ENCODE peak calls at places on chromosomes 13 and 19, in ten cellular contexts. One of them, this sample, is unnamed.
A peak's percentile ranks its signal among the peaks of the same experiment; 100 is the strongest.

GRCh38 chr13:44967656-44968451 is 21.4 kb downstream of the NUFIP1 start:
- DNase-seq in upper lobe of right lung: no peak
- DNase-seq in heart right ventricle: no peak
- DNase-seq in psoas muscle: no peak
- DNase-seq in Peyer's patch: no peak
- DNase-seq in left lung: no peak
- DNase-seq in tibial nerve: no peak
- DNase-seq in spleen: no peak
- DNase-seq in heart left ventricle: no peak
- DNase-seq in aorta: no peak
- DNase-seq in this sample: no peak

GRCh38 chr19:36418287-36419001 is at the start of gene ZFP82:
- DNase-seq in upper lobe of right lung: peak; percentile 91
- DNase-seq in heart right ventricle: peak; percentile 86
- DNase-seq in psoas muscle: peak; percentile 86
- DNase-seq in Peyer's patch: peak; percentile 86
- DNase-seq in left lung: peak; percentile 92
- DNase-seq in tibial nerve: peak; percentile 50
- DNase-seq in spleen: peak; percentile 94
- DNase-seq in heart left ventricle: peak; percentile 89
- DNase-seq in aorta: peak; percentile 93
- DNase-seq in this sample: peak; percentile 64

GRCh38 chr13:80436571-80437169 is 95.7 kb upstream of the SPRY2 start:
- DNase-seq in upper lobe of right lung: no peak
- DNase-seq in heart right ventricle: peak; percentile 39
- DNase-seq in psoas muscle: peak; percentile 30
- DNase-seq in Peyer's patch: no peak
- DNase-seq in left lung: no peak
- DNase-seq in tibial nerve: peak; percentile 25
- DNase-seq in spleen: no peak
- DNase-seq in heart left ventricle: peak; percentile 36
- DNase-seq in aorta: no peak
- DNase-seq in this sample: no peak

GRCh38 chr13:84445776-84446175 is 563.5 kb upstream of the SLITRK1 start:
- DNase-seq in upper lobe of right lung: no peak
- DNase-seq in heart right ventricle: no peak
- DNase-seq in psoas muscle: no peak
- DNase-seq in Peyer's patch: no peak
- DNase-seq in left lung: no peak
- DNase-seq in tibial nerve: no peak
- DNase-seq in spleen: peak; percentile 25
- DNase-seq in heart left ventricle: no peak
- DNase-seq in aorta: no peak
- DNase-seq in this sample: no peak

GRCh38 chr19:9863759-9864158 is 28.6 kb downstream of the PIN1 start:
- DNase-seq in upper lobe of right lung: no peak
- DNase-seq in heart right ventricle: no peak
- DNase-seq in psoas muscle: no peak
- DNase-seq in Peyer's patch: no peak
- DNase-seq in left lung: no peak
- DNase-seq in tibial nerve: no peak
- DNase-seq in spleen: no peak
- DNase-seq in heart left ventricle: no peak
- DNase-seq in aorta: no peak
- DNase-seq in this sample: no peak

GRCh38 chr13:20525601-20526544 is at the start of gene CRYL1:
- DNase-seq in upper lobe of right lung: peak; percentile 91
- DNase-seq in heart right ventricle: peak; percentile 73
- DNase-seq in psoas muscle: peak; percentile 88
- DNase-seq in Peyer's patch: peak; percentile 92
- DNase-seq in left lung: peak; percentile 96
- DNase-seq in tibial nerve: peak; percentile 58
- DNase-seq in spleen: peak; percentile 96
- DNase-seq in heart left ventricle: peak; percentile 86
- DNase-seq in aorta: peak; percentile 93
- DNase-seq in this sample: peak; percentile 91

GRCh38 chr19:18807861-18808331 is 16.8 kb upstream of the COMP start:
- DNase-seq in upper lobe of right lung: no peak
- DNase-seq in heart right ventricle: no peak
- DNase-seq in psoas muscle: no peak
- DNase-seq in Peyer's patch: no peak
- DNase-seq in left lung: no peak
- DNase-seq in tibial nerve: peak; percentile 43
- DNase-seq in spleen: no peak
- DNase-seq in heart left ventricle: no peak
- DNase-seq in aorta: peak; percentile 81
- DNase-seq in this sample: no peak

GRCh38 chr13:45349438-45349837 is 8.5 kb upstream of the TPT1 start:
- DNase-seq in upper lobe of right lung: no peak
- DNase-seq in heart right ventricle: no peak
- DNase-seq in psoas muscle: no peak
- DNase-seq in Peyer's patch: no peak
- DNase-seq in left lung: no peak
- DNase-seq in tibial nerve: no peak
- DNase-seq in spleen: no peak
- DNase-seq in heart left ventricle: no peak
- DNase-seq in aorta: no peak
- DNase-seq in this sample: no peak

GRCh38 chr19:49560358-49560900 is 19.9 kb downstream of the NOSIP start:
- DNase-seq in upper lobe of right lung: peak; percentile 73
- DNase-seq in heart right ventricle: peak; percentile 45
- DNase-seq in psoas muscle: peak; percentile 78
- DNase-seq in Peyer's patch: peak; percentile 75
- DNase-seq in left lung: no peak
- DNase-seq in tibial nerve: peak; percentile 61
- DNase-seq in spleen: no peak
- DNase-seq in heart left ventricle: peak; percentile 41
- DNase-seq in aorta: no peak
- DNase-seq in this sample: peak; percentile 81

GRCh38 chr13:80680786-80681366 is 339.9 kb upstream of the SPRY2 start:
- DNase-seq in upper lobe of right lung: no peak
- DNase-seq in heart right ventricle: no peak
- DNase-seq in psoas muscle: no peak
- DNase-seq in Peyer's patch: no peak
- DNase-seq in left lung: no peak
- DNase-seq in tibial nerve: no peak
- DNase-seq in spleen: no peak
- DNase-seq in heart left ventricle: no peak
- DNase-seq in aorta: no peak
- DNase-seq in this sample: no peak

GRCh38 chr19:44808463-44809371 is at the start of gene BCAM:
- DNase-seq in upper lobe of right lung: peak; percentile 91
- DNase-seq in heart right ventricle: peak; percentile 87
- DNase-seq in psoas muscle: peak; percentile 86
- DNase-seq in Peyer's patch: peak; percentile 72
- DNase-seq in left lung: peak; percentile 87
- DNase-seq in tibial nerve: peak; percentile 57
- DNase-seq in spleen: peak; percentile 85
- DNase-seq in heart left ventricle: peak; percentile 90
- DNase-seq in aorta: peak; percentile 91
- DNase-seq in this sample: peak; percentile 76

GRCh38 chr13:99577934-99578917 is 77.0 kb downstream of the TM9SF2 start:
- DNase-seq in upper lobe of right lung: no peak
- DNase-seq in heart right ventricle: no peak
- DNase-seq in psoas muscle: no peak
- DNase-seq in Peyer's patch: no peak
- DNase-seq in left lung: no peak
- DNase-seq in tibial nerve: no peak
- DNase-seq in spleen: no peak
- DNase-seq in heart left ventricle: no peak
- DNase-seq in aorta: no peak
- DNase-seq in this sample: no peak

GRCh38 chr19:32037998-32038732 is 307.2 kb upstream of the ZNF507 start:
- DNase-seq in upper lobe of right lung: no peak
- DNase-seq in heart right ventricle: no peak
- DNase-seq in psoas muscle: no peak
- DNase-seq in Peyer's patch: no peak
- DNase-seq in left lung: no peak
- DNase-seq in tibial nerve: no peak
- DNase-seq in spleen: no peak
- DNase-seq in heart left ventricle: no peak
- DNase-seq in aorta: no peak
- DNase-seq in this sample: no peak

GRCh38 chr13:50979187-50979586 is 69.6 kb downstream of the RNASEH2B start:
- DNase-seq in upper lobe of right lung: no peak
- DNase-seq in heart right ventricle: no peak
- DNase-seq in psoas muscle: no peak
- DNase-seq in Peyer's patch: no peak
- DNase-seq in left lung: no peak
- DNase-seq in tibial nerve: no peak
- DNase-seq in spleen: no peak
- DNase-seq in heart left ventricle: no peak
- DNase-seq in aorta: no peak
- DNase-seq in this sample: no peak

GRCh38 chr19:39183100-39183499 is 13.7 kb upstream of the NCCRP1 start:
- DNase-seq in upper lobe of right lung: no peak
- DNase-seq in heart right ventricle: no peak
- DNase-seq in psoas muscle: no peak
- DNase-seq in Peyer's patch: no peak
- DNase-seq in left lung: no peak
- DNase-seq in tibial nerve: no peak
- DNase-seq in spleen: no peak
- DNase-seq in heart left ventricle: no peak
- DNase-seq in aorta: no peak
- DNase-seq in this sample: no peak

GRCh38 chr19:5204212-5204611 is 136.4 kb downstream of the PTPRS start:
- DNase-seq in upper lobe of right lung: no peak
- DNase-seq in heart right ventricle: no peak
- DNase-seq in psoas muscle: peak; percentile 16
- DNase-seq in Peyer's patch: no peak
- DNase-seq in left lung: no peak
- DNase-seq in tibial nerve: no peak
- DNase-seq in spleen: no peak
- DNase-seq in heart left ventricle: no peak
- DNase-seq in aorta: no peak
- DNase-seq in this sample: no peak

GRCh38 chr19:40688987-40689338 is 1.5 kb downstream of the NUMBL start:
- DNase-seq in upper lobe of right lung: no peak
- DNase-seq in heart right ventricle: no peak
- DNase-seq in psoas muscle: no peak
- DNase-seq in Peyer's patch: no peak
- DNase-seq in left lung: peak; percentile 10
- DNase-seq in tibial nerve: no peak
- DNase-seq in spleen: no peak
- DNase-seq in heart left ventricle: no peak
- DNase-seq in aorta: no peak
- DNase-seq in this sample: no peak
- H3K4me1 ChIP-seq in upper lobe of right lung: peaks cover 17% of the 10 kb centered on the region
- H3K4me1 ChIP-seq in heart right ventricle: peaks cover 26% of the 10 kb centered on the region
- H3K4me1 ChIP-seq in psoas muscle: peaks cover 8% of the 10 kb centered on the region
- H3K4me1 ChIP-seq in Peyer's patch: peaks cover 19% of the 10 kb centered on the region
- H3K4me1 ChIP-seq in left lung: peaks cover 5% of the 10 kb centered on the region
- H3K4me1 ChIP-seq in tibial nerve: no peaks in the 10 kb centered on the region
- H3K4me1 ChIP-seq in spleen: peaks cover 44% of the 10 kb centered on the region
- H3K4me1 ChIP-seq in heart left ventricle: peaks cover 28% of the 10 kb centered on the region
- H3K4me1 ChIP-seq in aorta: no peaks in the 10 kb centered on the region
- H3K4me1 ChIP-seq in this sample: no peaks in the 10 kb centered on the region

DNA sequence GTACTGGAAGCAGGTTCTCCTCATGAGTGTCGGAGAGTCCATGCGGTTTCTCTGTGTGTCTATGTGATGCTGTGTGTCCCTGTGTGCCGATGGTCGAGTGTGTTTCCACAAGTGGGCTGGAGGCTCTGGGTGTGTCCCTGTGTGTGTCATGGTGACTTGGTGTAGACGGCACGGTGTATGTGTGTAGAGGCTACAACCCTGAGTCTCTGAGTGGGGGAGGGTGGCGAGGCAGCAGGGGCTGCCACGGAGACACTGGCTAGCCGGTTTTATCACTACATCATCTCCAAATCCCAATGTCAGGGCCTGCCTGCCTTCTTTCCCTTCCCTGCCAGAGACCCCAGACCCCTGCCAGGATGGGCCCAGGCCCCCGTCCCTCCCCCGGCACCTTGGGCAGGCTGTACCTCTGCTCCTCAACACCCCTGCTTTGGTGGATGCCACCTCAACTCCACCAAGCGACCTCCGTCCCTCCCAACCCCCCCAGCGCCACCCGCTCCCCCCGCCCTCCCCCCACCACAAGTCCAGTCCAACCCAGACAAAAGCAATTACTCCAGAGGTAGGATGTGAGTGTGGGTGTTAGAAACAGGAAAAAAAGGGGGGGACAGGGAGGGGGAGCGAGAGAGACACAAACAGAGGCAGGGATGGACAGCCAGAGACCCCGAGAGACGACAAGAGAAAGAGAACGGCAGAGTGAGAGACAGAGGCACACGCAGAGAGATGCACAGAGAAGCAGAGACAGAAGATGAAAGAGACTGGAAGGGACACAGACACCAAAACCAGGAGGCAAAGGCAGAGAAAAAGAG is 21.6 kb upstream of the POU2F2 start:
- DNase-seq in upper lobe of right lung: no peak
- DNase-seq in heart right ventricle: no peak
- DNase-seq in psoas muscle: no peak
- DNase-seq in Peyer's patch: no peak
- DNase-seq in left lung: no peak
- DNase-seq in tibial nerve: no peak
- DNase-seq in spleen: no peak
- DNase-seq in heart left ventricle: no peak
- DNase-seq in aorta: no peak
- DNase-seq in this sample: no peak
- H3K4me1 ChIP-seq in upper lobe of right lung: no peaks in the 10 kb centered on the region
- H3K4me1 ChIP-seq in heart right ventricle: no peaks in the 10 kb centered on the region
- H3K4me1 ChIP-seq in psoas muscle: no peaks in the 10 kb centered on the region
- H3K4me1 ChIP-seq in Peyer's patch: no peaks in the 10 kb centered on the region
- H3K4me1 ChIP-seq in left lung: no peaks in the 10 kb centered on the region
- H3K4me1 ChIP-seq in tibial nerve: no peaks in the 10 kb centered on the region
- H3K4me1 ChIP-seq in spleen: peaks cover 16% of the 10 kb centered on the region
- H3K4me1 ChIP-seq in heart left ventricle: no peaks in the 10 kb centered on the region
- H3K4me1 ChIP-seq in aorta: no peaks in the 10 kb centered on the region
- H3K4me1 ChIP-seq in this sample: peaks cover 22% of the 10 kb centered on the region

GRCh38 chr19:46732966-46733692 is 12.7 kb upstream of the FKRP start:
- DNase-seq in upper lobe of right lung: peak; percentile 73
- DNase-seq in heart right ventricle: no peak
- DNase-seq in psoas muscle: peak; percentile 60
- DNase-seq in Peyer's patch: no peak
- DNase-seq in left lung: peak; percentile 89
- DNase-seq in tibial nerve: no peak
- DNase-seq in spleen: peak; percentile 89
- DNase-seq in heart left ventricle: no peak
- DNase-seq in aorta: peak; percentile 78
- DNase-seq in this sample: peak; percentile 12
- H3K4me1 ChIP-seq in upper lobe of right lung: peaks cover 35% of the 10 kb centered on the region
- H3K4me1 ChIP-seq in heart right ventricle: peaks cover 38% of the 10 kb centered on the region
- H3K4me1 ChIP-seq in psoas muscle: peaks cover 6% of the 10 kb centered on the region
- H3K4me1 ChIP-seq in Peyer's patch: peaks cover 10% of the 10 kb centered on the region
- H3K4me1 ChIP-seq in left lung: peaks cover 6% of the 10 kb centered on the region
- H3K4me1 ChIP-seq in tibial nerve: no peaks in the 10 kb centered on the region
- H3K4me1 ChIP-seq in spleen: peaks cover 100% of the 10 kb centered on the region
- H3K4me1 ChIP-seq in heart left ventricle: peaks cover 31% of the 10 kb centered on the region
- H3K4me1 ChIP-seq in aorta: no peaks in the 10 kb centered on the region
- H3K4me1 ChIP-seq in this sample: no peaks in the 10 kb centered on the region

DNA sequence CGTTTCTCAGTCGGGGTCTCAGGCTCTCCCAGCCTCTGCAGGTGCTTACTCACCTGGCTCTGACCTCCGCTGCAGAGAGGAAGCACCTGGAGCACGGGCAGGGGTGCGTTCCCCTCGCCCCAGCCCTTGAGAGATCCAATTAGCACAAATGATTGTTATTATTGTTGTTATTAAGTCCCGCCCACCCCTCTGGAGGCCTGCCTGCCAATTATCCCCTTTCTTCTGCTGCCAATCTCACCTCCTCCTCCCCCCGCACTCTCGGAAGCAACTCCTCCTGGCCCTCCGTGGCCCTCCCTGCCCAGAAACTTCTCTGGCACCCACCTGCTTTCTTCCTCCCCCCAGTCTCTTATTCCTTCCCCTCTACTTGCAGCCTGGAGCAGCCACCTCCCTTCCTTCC is 8.8 kb downstream of the ZNF787 start:
- DNase-seq in upper lobe of right lung: no peak
- DNase-seq in heart right ventricle: no peak
- DNase-seq in psoas muscle: no peak
- DNase-seq in Peyer's patch: peak; percentile 56
- DNase-seq in left lung: no peak
- DNase-seq in tibial nerve: no peak
- DNase-seq in spleen: no peak
- DNase-seq in heart left ventricle: no peak
- DNase-seq in aorta: no peak
- DNase-seq in this sample: no peak
- H3K4me1 ChIP-seq in upper lobe of right lung: peaks cover 75% of the 10 kb centered on the region
- H3K4me1 ChIP-seq in heart right ventricle: peaks cover 96% of the 10 kb centered on the region
- H3K4me1 ChIP-seq in psoas muscle: peaks cover 82% of the 10 kb centered on the region
- H3K4me1 ChIP-seq in Peyer's patch: peaks cover 88% of the 10 kb centered on the region
- H3K4me1 ChIP-seq in left lung: peaks cover 57% of the 10 kb centered on the region
- H3K4me1 ChIP-seq in tibial nerve: no peaks in the 10 kb centered on the region
- H3K4me1 ChIP-seq in spleen: peaks cover 100% of the 10 kb centered on the region
- H3K4me1 ChIP-seq in heart left ventricle: peaks cover 86% of the 10 kb centered on the region
- H3K4me1 ChIP-seq in aorta: no peaks in the 10 kb centered on the region
- H3K4me1 ChIP-seq in this sample: peaks cover 43% of the 10 kb centered on the region